ENCODE peak calls at places on chromosome 7, in five cellular contexts. Q is HCT116, S is breast epithelium, C is IMR-90, K is GM12891. L is an unnamed sample.

GRCh38 chr7:45923290-45923689 is 2.2 kb upstream of the IGFBP3 start:
- DNase-seq in Q (no peak), S (peak; percentile 75), C (peak; percentile 72), K (no peak), L (no peak)

GRCh38 chr7:107938448-107939250 is 47.7 kb downstream of the DLD start:
- DNase-seq in Q (no peak), S (no peak), C (no peak), K (no peak), L (no peak)

GRCh38 chr7:12138421-12138820 is 72.7 kb upstream of the TMEM106B start:
- DNase-seq in Q (no peak), S (no peak), C (no peak), K (no peak), L (no peak)

GRCh38 chr7:44743750-44744149 is 4.9 kb upstream of the ZMIZ2 start:
- DNase-seq in Q (no peak), S (no peak), C (no peak), K (no peak), L (no peak)

GRCh38 chr7:50477640-50478039 is 27.5 kb upstream of the FIGNL1 start:
- DNase-seq in Q (no peak), S (no peak), C (no peak), K (no peak), L (no peak)

GRCh38 chr7:75995996-75996395 is 1.6 kb upstream of the TMEM120A start:
- DNase-seq in Q (no peak), S (no peak), C (no peak), K (no peak), L (no peak)

GRCh38 chr7:85030893-85031292 is 156.0 kb downstream of the SEMA3D start:
- DNase-seq in Q (peak; percentile 26), S (no peak), C (peak; percentile 79), K (no peak), L (no peak)

GRCh38 chr7:139906879-139907278 is 77.8 kb downstream of the TBXAS1 start:
- DNase-seq in Q (no peak), S (no peak), C (no peak), K (no peak), L (no peak)

GRCh38 chr7:158549176-158549833 is 38.3 kb downstream of the PTPRN2 start:
- DNase-seq in Q (no peak), S (no peak), C (no peak), K (no peak), L (no peak)

GRCh38 chr7:92839901-92840300 is 3.5 kb upstream of the CDK6 start:
- DNase-seq in Q (no peak), S (no peak), C (no peak), K (no peak), L (no peak)

GRCh38 chr7:39085590-39086049 is 107.9 kb downstream of the POU6F2 start:
- DNase-seq in Q (no peak), S (no peak), C (no peak), K (no peak), L (no peak)

GRCh38 chr7:371119-371778 is 81.3 kb downstream of the FOXL3 start:
- DNase-seq in Q (no peak), S (peak; percentile 38), C (no peak), K (no peak), L (peak; percentile 77)

GRCh38 chr7:154416714-154417113 is 364.5 kb downstream of the DPP6 start:
- DNase-seq in Q (no peak), S (no peak), C (no peak), K (no peak), L (no peak)

GRCh38 chr7:31971049-31971665 is 99.0 kb downstream of the PDE1C start:
- DNase-seq in Q (no peak), S (no peak), C (peak; percentile 50), K (no peak), L (no peak)

GRCh38 chr7:121748546-121748945 is 124.4 kb upstream of the PTPRZ1 start:
- DNase-seq in Q (no peak), S (no peak), C (no peak), K (no peak), L (no peak)

GRCh38 chr7:151757274-151757673 is 119.6 kb downstream of the PRKAG2 start:
- DNase-seq in Q (no peak), S (no peak), C (peak; percentile 88), K (no peak), L (no peak)

GRCh38 chr7:28258240-28258639 is 77.6 kb upstream of the JAZF1 start:
- DNase-seq in Q (no peak), S (no peak), C (no peak), K (no peak), L (no peak)

GRCh38 chr7:159000859-159001435 is 143.7 kb downstream of the VIPR2 start:
- DNase-seq in Q (no peak), S (no peak), C (no peak), K (no peak), L (no peak)

GRCh38 chr7:22147113-22147512 is 201.4 kb upstream of the CDCA7L start:
- DNase-seq in Q (no peak), S (no peak), C (no peak), K (peak; percentile 2), L (no peak)

GRCh38 chr7:92641921-92642511 is 51.8 kb upstream of the FAM133B start:
- DNase-seq in Q (no peak), S (no peak), C (peak; percentile 86), K (no peak), L (no peak)

GRCh38 chr7:17289074-17289665 is 9.3 kb upstream of the AHR start:
- DNase-seq in Q (no peak), S (no peak), C (peak; percentile 49), K (no peak), L (no peak)

GRCh38 chr7:105689093-105689819 is 108.0 kb upstream of the EFCAB10 start:
- DNase-seq in Q (no peak), S (no peak), C (no peak), K (no peak), L (no peak)

GRCh38 chr7:121202834-121203233 is 126.0 kb upstream of the WNT16 start:
- DNase-seq in Q (peak; percentile 3), S (no peak), C (peak; percentile 26), K (no peak), L (no peak)

GRCh38 chr7:142345817-142346216 is 88.0 kb upstream of the PRSS58 start:
- DNase-seq in Q (no peak), S (no peak), C (no peak), K (no peak), L (no peak)

GRCh38 chr7:98836811-98837631 is 32.8 kb downstream of the TMEM130 start:
- DNase-seq in Q (peak; percentile 59), S (no peak), C (peak; percentile 28), K (peak; percentile 47), L (peak; percentile 50)

GRCh38 chr7:26630941-26631580 is 233.3 kb downstream of the SKAP2 start:
- DNase-seq in Q (no peak), S (no peak), C (no peak), K (no peak), L (no peak)

GRCh38 chr7:82481499-82482097 is 38.0 kb upstream of the CACNA2D1 start:
- DNase-seq in Q (peak; percentile 12), S (no peak), C (peak; percentile 43), K (no peak), L (peak; percentile 2)

DNA sequence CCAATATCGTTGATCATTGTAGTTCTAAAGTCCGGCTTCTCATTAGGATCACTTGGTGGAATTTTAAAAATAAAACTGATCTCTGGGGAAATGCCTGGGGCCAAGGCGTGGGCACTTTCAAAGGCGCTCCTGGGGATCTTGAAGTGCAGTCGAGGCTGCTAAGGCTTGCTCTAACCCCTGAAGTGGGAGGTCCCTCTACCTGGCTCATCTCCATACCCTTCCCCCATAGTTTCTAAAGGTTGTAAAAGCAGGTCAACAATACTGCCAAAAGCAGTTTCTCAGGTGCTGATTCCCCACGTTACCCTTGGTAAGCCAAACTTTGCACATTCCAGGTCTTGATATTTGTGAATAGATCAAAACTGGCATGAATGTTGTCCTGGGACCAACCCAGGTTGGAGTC is 79.0 kb upstream of the SP8 start:
- DNase-seq in Q (no peak), S (no peak), C (no peak), K (no peak), L (no peak)
- TF ChIP-seq POLR2A in Q (no peak), S (no peak), C (no peak), K (no peak), L (no peak)

DNA sequence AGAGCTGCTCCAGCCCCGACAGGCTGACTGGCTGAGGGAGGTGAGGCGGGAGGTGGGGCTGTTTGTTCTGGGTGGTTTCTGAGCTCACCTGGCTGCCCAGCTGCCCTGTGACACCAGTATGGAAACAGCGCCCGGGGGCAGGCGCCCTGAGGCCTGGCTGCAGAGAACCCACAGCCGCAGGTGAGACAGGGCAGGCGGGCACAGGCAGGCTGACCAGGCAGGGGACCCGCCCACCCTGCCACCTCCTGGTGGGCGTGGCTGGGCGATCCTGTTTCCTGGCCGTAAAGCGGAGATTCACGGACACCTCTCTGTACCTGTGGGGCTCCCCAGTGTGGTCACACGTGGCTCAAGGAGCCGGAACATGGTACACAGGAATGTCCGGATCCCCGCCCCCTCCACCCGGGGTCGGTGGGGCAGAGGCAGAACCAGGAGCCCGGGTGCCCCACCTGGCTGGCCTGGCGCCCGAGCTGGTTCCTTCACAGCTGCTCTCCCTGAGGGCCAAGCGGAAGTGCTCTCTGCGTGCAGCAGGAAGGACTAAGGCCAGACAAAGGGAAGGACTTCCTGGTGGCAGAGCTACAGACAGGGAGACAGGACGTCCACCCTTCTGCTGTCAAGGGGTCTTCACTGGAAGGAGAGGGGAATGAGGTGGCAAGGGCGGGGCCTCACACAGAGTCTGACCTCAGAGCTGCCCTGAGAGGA is 3.9 kb downstream of the MICALL2 start:
- DNase-seq in Q (peak; percentile 63), S (peak; percentile 88), C (no peak), K (no peak), L (no peak)
- TF ChIP-seq POLR2A in Q (peak; percentile 30), S (no peak), C (no peak), K (no peak), L (no peak)

GRCh38 chr7:140926021-140926812 is 1.5 kb upstream of the BRAF start:
- DNase-seq in Q (no peak), S (no peak), C (no peak), K (no peak), L (no peak)

GRCh38 chr7:140924821-140925421 is at the start of gene BRAF:
- DNase-seq in Q (peak; percentile 80), S (peak; percentile 93), C (peak; percentile 88), K (peak; percentile 60), L (peak; percentile 75)

GRCh38 chr7:140922741-140923345 is 1.9 kb downstream of the BRAF start:
- DNase-seq in Q (no peak), S (no peak), C (no peak), K (no peak), L (no peak)

GRCh38 chr7:140923358-140924006 is 1.2 kb downstream of the BRAF start:
- DNase-seq in Q (no peak), S (no peak), C (no peak), K (no peak), L (no peak)

GRCh38 chr7:140924019-140924820 is 509 bp downstream of the BRAF start:
- DNase-seq in Q (peak; percentile 32), S (peak; percentile 70), C (peak; percentile 68), K (peak; percentile 39), L (peak; percentile 44)
- TF ChIP-seq POLR2A in Q (no peak), S (no peak), C (peak; percentile 50), K (peak; percentile 21), L (peak; percentile 9)

DNA sequence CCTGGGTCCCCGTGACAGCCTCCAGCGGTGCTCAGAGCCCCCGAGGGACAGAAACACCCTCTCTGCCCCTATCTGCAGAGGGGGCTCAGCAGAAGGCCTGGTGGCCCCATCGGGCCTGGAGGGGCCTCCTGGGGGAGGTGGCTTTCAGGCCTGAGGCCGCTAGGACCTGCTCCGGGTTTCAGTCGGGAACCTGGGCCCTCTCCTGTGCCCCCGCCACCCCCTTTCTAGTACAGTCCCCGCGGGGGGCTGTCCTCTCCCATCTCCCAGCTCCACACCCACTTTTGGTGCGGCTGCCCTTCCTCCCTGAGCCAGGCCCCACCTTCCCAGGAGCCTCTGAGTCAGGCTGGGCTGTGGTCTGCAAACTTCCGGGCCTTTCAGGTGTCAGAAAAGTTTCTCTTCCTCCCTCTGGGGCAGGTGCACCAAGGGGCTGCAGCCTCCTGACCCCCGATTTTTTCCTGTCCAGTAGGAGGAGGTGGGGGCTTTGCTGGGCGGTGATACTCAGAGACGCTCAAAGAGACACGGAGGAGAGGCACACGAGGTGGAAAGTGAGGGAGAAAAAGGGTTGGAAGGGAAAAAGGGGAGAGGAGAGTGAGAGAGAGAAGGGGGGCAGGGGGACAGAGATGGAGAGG is 692 bp downstream of the CARD11 start:
- DNase-seq in Q (no peak), S (peak; percentile 45), C (no peak), K (peak; percentile 53), L (peak; percentile 68)
- TF ChIP-seq POLR2A in Q (no peak), S (no peak), C (no peak), K (no peak), L (no peak)

L was measured in H54.